ENCODE peak calls at places on chromosomes 1 and 21, in ten cellular contexts. One of them, this sample, is unnamed.

GRCh38 chr1:9356021-9356420 is 63.3 kb downstream of the SPSB1 start:
- DNase-seq in mammary epithelial cell: no peak
- DNase-seq in heart right ventricle: no peak
- DNase-seq in GM13977: no peak
- DNase-seq in IMR-90: no peak
- DNase-seq in AG09309: no peak
- DNase-seq in HL-60: no peak
- DNase-seq in neural crest cell: no peak
- DNase-seq in left lung: peak; percentile 61
- DNase-seq in mucosa of descending colon: no peak
- DNase-seq in this sample: no peak

GRCh38 chr21:18294100-18294499 is 49.5 kb downstream of the CHODL start:
- DNase-seq in mammary epithelial cell: no peak
- DNase-seq in heart right ventricle: no peak
- DNase-seq in GM13977: no peak
- DNase-seq in IMR-90: no peak
- DNase-seq in AG09309: no peak
- DNase-seq in HL-60: no peak
- DNase-seq in neural crest cell: no peak
- DNase-seq in left lung: peak; percentile 43
- DNase-seq in mucosa of descending colon: no peak
- DNase-seq in this sample: no peak

GRCh38 chr21:20999567-21000169 is 1.5 kb downstream of the NCAM2 start:
- DNase-seq in mammary epithelial cell: peak; percentile 9
- DNase-seq in heart right ventricle: peak; percentile 34
- DNase-seq in GM13977: peak; percentile 48
- DNase-seq in IMR-90: peak; percentile 49
- DNase-seq in AG09309: no peak
- DNase-seq in HL-60: peak; percentile 30
- DNase-seq in neural crest cell: peak; percentile 56
- DNase-seq in left lung: no peak
- DNase-seq in mucosa of descending colon: no peak
- DNase-seq in this sample: no peak

GRCh38 chr1:94039871-94040569 is 80.9 kb downstream of the ABCA4 start:
- DNase-seq in mammary epithelial cell: no peak
- DNase-seq in heart right ventricle: no peak
- DNase-seq in GM13977: no peak
- DNase-seq in IMR-90: no peak
- DNase-seq in AG09309: no peak
- DNase-seq in HL-60: no peak
- DNase-seq in neural crest cell: no peak
- DNase-seq in left lung: no peak
- DNase-seq in mucosa of descending colon: no peak
- DNase-seq in this sample: no peak

GRCh38 chr1:181768216-181768929 is 285.1 kb downstream of the CACNA1E start:
- DNase-seq in mammary epithelial cell: peak; percentile 94
- DNase-seq in heart right ventricle: no peak
- DNase-seq in GM13977: peak; percentile 54
- DNase-seq in IMR-90: no peak
- DNase-seq in AG09309: no peak
- DNase-seq in HL-60: no peak
- DNase-seq in neural crest cell: no peak
- DNase-seq in left lung: no peak
- DNase-seq in mucosa of descending colon: no peak
- DNase-seq in this sample: no peak

GRCh38 chr1:180194546-180195207 is 35.4 kb upstream of the LHX4 start:
- DNase-seq in mammary epithelial cell: no peak
- DNase-seq in heart right ventricle: no peak
- DNase-seq in GM13977: no peak
- DNase-seq in IMR-90: no peak
- DNase-seq in AG09309: no peak
- DNase-seq in HL-60: no peak
- DNase-seq in neural crest cell: no peak
- DNase-seq in left lung: no peak
- DNase-seq in mucosa of descending colon: no peak
- DNase-seq in this sample: no peak

GRCh38 chr1:182383037-182383661 is 8.4 kb downstream of the GLUL start:
- DNase-seq in mammary epithelial cell: no peak
- DNase-seq in heart right ventricle: no peak
- DNase-seq in GM13977: no peak
- DNase-seq in IMR-90: no peak
- DNase-seq in AG09309: no peak
- DNase-seq in HL-60: no peak
- DNase-seq in neural crest cell: no peak
- DNase-seq in left lung: no peak
- DNase-seq in mucosa of descending colon: no peak
- DNase-seq in this sample: no peak

GRCh38 chr1:195754297-195754696 is 853.9 kb downstream of the KCNT2 start:
- DNase-seq in mammary epithelial cell: no peak
- DNase-seq in heart right ventricle: no peak
- DNase-seq in GM13977: no peak
- DNase-seq in IMR-90: no peak
- DNase-seq in AG09309: no peak
- DNase-seq in HL-60: no peak
- DNase-seq in neural crest cell: no peak
- DNase-seq in left lung: no peak
- DNase-seq in mucosa of descending colon: no peak
- DNase-seq in this sample: no peak

GRCh38 chr1:7585216-7585907 is 185.7 kb upstream of the VAMP3 start:
- DNase-seq in mammary epithelial cell: no peak
- DNase-seq in heart right ventricle: no peak
- DNase-seq in GM13977: no peak
- DNase-seq in IMR-90: no peak
- DNase-seq in AG09309: no peak
- DNase-seq in HL-60: no peak
- DNase-seq in neural crest cell: no peak
- DNase-seq in left lung: peak; percentile 37
- DNase-seq in mucosa of descending colon: peak; percentile 17
- DNase-seq in this sample: no peak

GRCh38 chr1:21706151-21706835 is 37.1 kb upstream of the RAP1GAP start:
- DNase-seq in mammary epithelial cell: no peak
- DNase-seq in heart right ventricle: no peak
- DNase-seq in GM13977: no peak
- DNase-seq in IMR-90: peak; percentile 43
- DNase-seq in AG09309: peak; percentile 10
- DNase-seq in HL-60: peak; percentile 53
- DNase-seq in neural crest cell: no peak
- DNase-seq in left lung: no peak
- DNase-seq in mucosa of descending colon: no peak
- DNase-seq in this sample: no peak

GRCh38 chr1:209268479-209268878 is 315.0 kb upstream of the CAMK1G start:
- DNase-seq in mammary epithelial cell: no peak
- DNase-seq in heart right ventricle: no peak
- DNase-seq in GM13977: no peak
- DNase-seq in IMR-90: no peak
- DNase-seq in AG09309: no peak
- DNase-seq in HL-60: no peak
- DNase-seq in neural crest cell: no peak
- DNase-seq in left lung: no peak
- DNase-seq in mucosa of descending colon: no peak
- DNase-seq in this sample: no peak

DNA sequence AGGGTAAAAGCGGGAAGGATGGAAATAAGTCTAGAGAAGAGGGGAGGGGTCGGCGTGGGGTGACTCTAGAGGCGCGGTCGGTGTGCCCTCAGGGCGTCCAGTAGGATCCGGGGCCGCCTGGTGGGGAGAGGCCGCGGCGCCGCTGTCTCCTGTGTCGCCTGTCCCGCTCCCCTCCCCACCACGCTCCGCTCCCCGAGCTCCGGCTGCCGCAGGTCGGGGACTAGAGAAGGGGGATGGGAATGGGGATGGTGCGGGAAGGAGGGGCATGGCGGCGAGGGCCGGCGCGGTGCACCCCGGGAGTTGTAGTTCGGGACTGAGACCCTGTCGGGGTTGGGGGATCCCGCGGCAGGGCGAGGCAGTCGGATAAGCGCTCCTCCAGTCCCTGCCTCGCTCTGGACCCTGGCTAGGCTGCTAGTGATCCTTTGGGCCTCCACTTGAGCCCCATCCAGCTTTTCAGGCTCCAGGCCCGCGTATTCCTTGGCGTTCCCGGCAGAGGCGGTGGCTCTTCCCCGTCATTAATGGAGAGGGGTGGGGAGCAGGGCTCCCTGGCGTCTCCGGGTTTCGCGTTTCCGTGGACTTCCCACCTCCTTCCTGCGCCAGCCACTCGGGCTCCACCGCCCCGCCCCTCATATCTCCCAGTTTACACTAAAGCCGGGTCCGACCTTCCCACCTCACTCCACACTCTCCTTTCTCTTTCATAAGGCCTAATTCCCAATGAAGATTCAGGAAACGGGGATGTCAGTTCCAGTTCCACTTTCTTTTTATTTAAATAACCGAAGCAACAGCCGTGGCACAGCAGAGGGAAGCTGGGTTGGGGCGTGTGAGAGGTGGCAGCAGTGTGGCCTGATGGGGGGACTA is at the start of gene ENTREP3:
- DNase-seq in mammary epithelial cell: peak; percentile 68
- DNase-seq in heart right ventricle: peak; percentile 91
- DNase-seq in GM13977: peak; percentile 93
- DNase-seq in IMR-90: peak; percentile 78
- DNase-seq in AG09309: no peak
- DNase-seq in HL-60: peak; percentile 70
- DNase-seq in neural crest cell: peak; percentile 86
- DNase-seq in left lung: peak; percentile 96
- DNase-seq in mucosa of descending colon: peak; percentile 91
- DNase-seq in this sample: peak; percentile 93
- TF ChIP-seq CTCF in mammary epithelial cell: no peak
- TF ChIP-seq CTCF in heart right ventricle: peak; percentile 10
- TF ChIP-seq CTCF in GM13977: no peak
- TF ChIP-seq CTCF in IMR-90: no peak
- TF ChIP-seq CTCF in AG09309: peak; percentile 10
- TF ChIP-seq CTCF in HL-60: no peak
- TF ChIP-seq CTCF in neural crest cell: peak; percentile 50
- TF ChIP-seq CTCF in left lung: no peak
- TF ChIP-seq CTCF in mucosa of descending colon: no peak
- TF ChIP-seq CTCF in this sample: peak; percentile 16

DNA sequence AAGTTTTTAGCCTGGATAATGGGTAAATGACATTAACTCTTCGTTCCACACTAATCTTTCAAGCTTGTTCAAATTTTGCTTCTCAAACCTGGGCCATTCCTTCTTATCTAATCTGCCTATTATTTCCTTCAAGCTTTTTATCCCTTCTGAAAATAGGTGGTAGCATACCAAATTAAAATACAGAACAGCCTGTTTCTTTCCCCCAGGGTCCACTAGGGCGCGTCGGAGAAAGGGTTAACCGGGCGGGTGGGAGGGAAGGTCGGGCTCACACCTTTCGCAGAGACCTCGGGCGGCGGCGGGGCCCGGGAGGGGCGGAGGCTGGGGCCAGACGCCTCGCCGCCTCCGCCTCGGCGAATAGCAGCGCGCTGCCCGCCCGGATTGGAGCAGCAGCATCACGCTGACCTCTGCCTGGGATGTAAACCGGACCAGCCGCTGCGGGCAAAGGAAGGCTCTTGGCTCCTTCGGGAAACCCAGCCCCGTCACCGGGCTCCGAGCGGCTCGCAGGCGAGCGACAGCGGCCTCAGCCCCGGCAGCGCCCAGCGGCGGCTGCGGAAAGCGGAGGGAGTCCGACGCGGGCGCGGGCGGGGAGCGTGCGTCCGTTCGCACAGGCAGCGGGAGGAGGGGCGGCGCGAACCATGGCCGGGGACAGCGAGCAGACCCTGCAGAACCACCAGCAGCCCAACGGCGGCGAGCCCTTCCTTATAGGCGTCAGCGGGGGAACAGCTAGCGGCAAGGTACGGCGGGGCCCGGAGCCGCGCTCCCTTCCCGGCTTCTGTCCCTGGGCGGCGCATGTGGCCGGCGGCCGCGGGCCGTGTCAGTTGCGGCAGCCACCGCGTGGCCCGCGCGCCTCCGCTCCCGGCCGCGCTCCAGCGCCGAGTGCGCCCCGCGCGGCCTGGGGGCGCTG is at the start of gene UCK2:
- DNase-seq in mammary epithelial cell: peak; percentile 81
- DNase-seq in heart right ventricle: peak; percentile 67
- DNase-seq in GM13977: peak; percentile 91
- DNase-seq in IMR-90: peak; percentile 76
- DNase-seq in AG09309: no peak
- DNase-seq in HL-60: peak; percentile 56
- DNase-seq in neural crest cell: peak; percentile 68
- DNase-seq in left lung: peak; percentile 93
- DNase-seq in mucosa of descending colon: peak; percentile 89
- DNase-seq in this sample: peak; percentile 61
- TF ChIP-seq CTCF in mammary epithelial cell: no peak
- TF ChIP-seq CTCF in heart right ventricle: peak; percentile 22
- TF ChIP-seq CTCF in GM13977: peak; percentile 28
- TF ChIP-seq CTCF in IMR-90: peak; percentile 29
- TF ChIP-seq CTCF in AG09309: no peak
- TF ChIP-seq CTCF in HL-60: no peak
- TF ChIP-seq CTCF in neural crest cell: peak; percentile 24
- TF ChIP-seq CTCF in left lung: no peak
- TF ChIP-seq CTCF in mucosa of descending colon: no peak
- TF ChIP-seq CTCF in this sample: no peak

GRCh38 chr1:56788588-56788987 is 30.6 kb downstream of the FYB2 start:
- DNase-seq in mammary epithelial cell: no peak
- DNase-seq in heart right ventricle: peak; percentile 49
- DNase-seq in GM13977: no peak
- DNase-seq in IMR-90: no peak
- DNase-seq in AG09309: no peak
- DNase-seq in HL-60: no peak
- DNase-seq in neural crest cell: no peak
- DNase-seq in left lung: no peak
- DNase-seq in mucosa of descending colon: peak; percentile 54
- DNase-seq in this sample: no peak

GRCh38 chr1:56790036-56790435 is 29.2 kb downstream of the FYB2 start:
- DNase-seq in mammary epithelial cell: no peak
- DNase-seq in heart right ventricle: no peak
- DNase-seq in GM13977: no peak
- DNase-seq in IMR-90: no peak
- DNase-seq in AG09309: no peak
- DNase-seq in HL-60: no peak
- DNase-seq in neural crest cell: no peak
- DNase-seq in left lung: no peak
- DNase-seq in mucosa of descending colon: no peak
- DNase-seq in this sample: no peak

GRCh38 chr1:56787330-56787729 is 31.9 kb downstream of the FYB2 start:
- DNase-seq in mammary epithelial cell: no peak
- DNase-seq in heart right ventricle: no peak
- DNase-seq in GM13977: no peak
- DNase-seq in IMR-90: no peak
- DNase-seq in AG09309: no peak
- DNase-seq in HL-60: no peak
- DNase-seq in neural crest cell: no peak
- DNase-seq in left lung: no peak
- DNase-seq in mucosa of descending colon: no peak
- DNase-seq in this sample: no peak

GRCh38 chr1:56788102-56788501 is 31.1 kb downstream of the FYB2 start:
- DNase-seq in mammary epithelial cell: no peak
- DNase-seq in heart right ventricle: no peak
- DNase-seq in GM13977: no peak
- DNase-seq in IMR-90: no peak
- DNase-seq in AG09309: no peak
- DNase-seq in HL-60: no peak
- DNase-seq in neural crest cell: no peak
- DNase-seq in left lung: no peak
- DNase-seq in mucosa of descending colon: no peak
- DNase-seq in this sample: no peak
- TF ChIP-seq CTCF in mammary epithelial cell: no peak
- TF ChIP-seq CTCF in heart right ventricle: no peak
- TF ChIP-seq CTCF in GM13977: no peak
- TF ChIP-seq CTCF in IMR-90: no peak
- TF ChIP-seq CTCF in AG09309: no peak
- TF ChIP-seq CTCF in HL-60: no peak
- TF ChIP-seq CTCF in neural crest cell: no peak
- TF ChIP-seq CTCF in left lung: no peak
- TF ChIP-seq CTCF in mucosa of descending colon: no peak
- TF ChIP-seq CTCF in this sample: no peak

GRCh38 chr1:186682721-186683120 is 2.5 kb upstream of the PTGS2 start:
- DNase-seq in mammary epithelial cell: no peak
- DNase-seq in heart right ventricle: no peak
- DNase-seq in GM13977: no peak
- DNase-seq in IMR-90: peak; percentile 54
- DNase-seq in AG09309: no peak
- DNase-seq in HL-60: no peak
- DNase-seq in neural crest cell: no peak
- DNase-seq in left lung: no peak
- DNase-seq in mucosa of descending colon: no peak
- DNase-seq in this sample: no peak
- TF ChIP-seq CTCF in mammary epithelial cell: peak; percentile 14
- TF ChIP-seq CTCF in heart right ventricle: peak; percentile 44
- TF ChIP-seq CTCF in GM13977: peak; percentile 28
- TF ChIP-seq CTCF in IMR-90: peak; percentile 54
- TF ChIP-seq CTCF in AG09309: peak; percentile 45
- TF ChIP-seq CTCF in HL-60: no peak
- TF ChIP-seq CTCF in neural crest cell: no peak
- TF ChIP-seq CTCF in left lung: no peak
- TF ChIP-seq CTCF in mucosa of descending colon: no peak
- TF ChIP-seq CTCF in this sample: no peak